ENCODE peak calls at places on chromosomes 16 and 17, in eight cellular contexts. One of them, this sample, is unnamed.

GRCh38 chr16:1781758-1782407 is 488 bp downstream of the SPSB3 start:
- DNase-seq in foreskin fibroblast: peak; percentile 60
- DNase-seq in vagina: no peak
- DNase-seq in cardiac muscle cell: peak; percentile 37
- DNase-seq in CD8-positive, alpha-beta T cell: no peak
- DNase-seq in kidney epithelial cell: no peak
- DNase-seq in A673: peak; percentile 22
- DNase-seq in mammary epithelial cell: peak; percentile 35
- DNase-seq in this sample: no peak

GRCh38 chr16:3960049-3960809 is 79.7 kb upstream of the CREBBP start:
- DNase-seq in vagina: no peak
- DNase-seq in mammary epithelial cell: peak; percentile 28
- DNase-seq in kidney epithelial cell: no peak
- DNase-seq in foreskin fibroblast: no peak
- DNase-seq in CD8-positive, alpha-beta T cell: no peak
- DNase-seq in A673: peak; percentile 61
- DNase-seq in cardiac muscle cell: no peak
- DNase-seq in this sample: no peak

GRCh38 chr16:3009568-3010390 is 2.9 kb upstream of the CLDN9 start:
- DNase-seq in mammary epithelial cell: peak; percentile 50
- DNase-seq in vagina: no peak
- DNase-seq in CD8-positive, alpha-beta T cell: no peak
- DNase-seq in kidney epithelial cell: no peak
- DNase-seq in foreskin fibroblast: peak; percentile 39
- DNase-seq in cardiac muscle cell: peak; percentile 88
- DNase-seq in A673: no peak
- DNase-seq in this sample: no peak

GRCh38 chr17:6823011-6823442 is 8.5 kb downstream of the TEKT1 start:
- DNase-seq in vagina: no peak
- DNase-seq in kidney epithelial cell: peak; percentile 32
- DNase-seq in CD8-positive, alpha-beta T cell: no peak
- DNase-seq in A673: no peak
- DNase-seq in foreskin fibroblast: peak; percentile 82
- DNase-seq in mammary epithelial cell: peak; percentile 86
- DNase-seq in cardiac muscle cell: no peak
- DNase-seq in this sample: peak; percentile 34

GRCh38 chr16:35743101-35743692 is 2283.8 kb downstream of the TP53TG3F start:
- DNase-seq in mammary epithelial cell: no peak
- DNase-seq in cardiac muscle cell: no peak
- DNase-seq in vagina: peak; percentile 64
- DNase-seq in CD8-positive, alpha-beta T cell: no peak
- DNase-seq in kidney epithelial cell: no peak
- DNase-seq in A673: no peak
- DNase-seq in foreskin fibroblast: no peak
- DNase-seq in this sample: no peak

GRCh38 chr16:29841631-29842030 is 21.4 kb downstream of the MVP start:
- DNase-seq in vagina: no peak
- DNase-seq in mammary epithelial cell: no peak
- DNase-seq in foreskin fibroblast: no peak
- DNase-seq in A673: no peak
- DNase-seq in CD8-positive, alpha-beta T cell: no peak
- DNase-seq in kidney epithelial cell: no peak
- DNase-seq in cardiac muscle cell: no peak
- DNase-seq in this sample: no peak

GRCh38 chr16:52283018-52283417 is 263.9 kb downstream of the TOX3 start:
- DNase-seq in A673: no peak
- DNase-seq in kidney epithelial cell: no peak
- DNase-seq in foreskin fibroblast: peak; percentile 8
- DNase-seq in mammary epithelial cell: peak; percentile 0
- DNase-seq in vagina: no peak
- DNase-seq in CD8-positive, alpha-beta T cell: no peak
- DNase-seq in cardiac muscle cell: no peak
- DNase-seq in this sample: peak; percentile 3

GRCh38 chr16:10906914-10907756 is 30.1 kb downstream of the CIITA start:
- DNase-seq in cardiac muscle cell: no peak
- DNase-seq in foreskin fibroblast: no peak
- DNase-seq in vagina: no peak
- DNase-seq in CD8-positive, alpha-beta T cell: no peak
- DNase-seq in mammary epithelial cell: no peak
- DNase-seq in kidney epithelial cell: no peak
- DNase-seq in A673: no peak
- DNase-seq in this sample: no peak

GRCh38 chr17:70006159-70006558 is 68.9 kb upstream of the KCNJ16 start:
- DNase-seq in mammary epithelial cell: no peak
- DNase-seq in CD8-positive, alpha-beta T cell: no peak
- DNase-seq in kidney epithelial cell: no peak
- DNase-seq in foreskin fibroblast: peak; percentile 44
- DNase-seq in vagina: no peak
- DNase-seq in cardiac muscle cell: no peak
- DNase-seq in A673: no peak
- DNase-seq in this sample: peak; percentile 23

GRCh38 chr16:88306860-88307545 is 75.8 kb upstream of the ZNF469 start:
- DNase-seq in CD8-positive, alpha-beta T cell: no peak
- DNase-seq in mammary epithelial cell: peak; percentile 68
- DNase-seq in A673: no peak
- DNase-seq in vagina: no peak
- DNase-seq in foreskin fibroblast: peak; percentile 96
- DNase-seq in kidney epithelial cell: peak; percentile 70
- DNase-seq in cardiac muscle cell: no peak
- DNase-seq in this sample: peak; percentile 97

GRCh38 chr16:81558444-81559175 is 114.0 kb downstream of the CMIP start:
- DNase-seq in vagina: no peak
- DNase-seq in kidney epithelial cell: no peak
- DNase-seq in A673: no peak
- DNase-seq in mammary epithelial cell: no peak
- DNase-seq in CD8-positive, alpha-beta T cell: no peak
- DNase-seq in cardiac muscle cell: no peak
- DNase-seq in foreskin fibroblast: no peak
- DNase-seq in this sample: no peak

GRCh38 chr16:64206877-64207276 is 915.0 kb downstream of the CDH11 start:
- DNase-seq in foreskin fibroblast: peak; percentile 3
- DNase-seq in kidney epithelial cell: no peak
- DNase-seq in mammary epithelial cell: no peak
- DNase-seq in cardiac muscle cell: no peak
- DNase-seq in CD8-positive, alpha-beta T cell: no peak
- DNase-seq in A673: peak; percentile 78
- DNase-seq in vagina: no peak
- DNase-seq in this sample: no peak

GRCh38 chr16:2482181-2483107 is 7.5 kb downstream of the TBC1D24 start:
- DNase-seq in A673: no peak
- DNase-seq in kidney epithelial cell: no peak
- DNase-seq in mammary epithelial cell: peak; percentile 43
- DNase-seq in foreskin fibroblast: peak; percentile 88
- DNase-seq in vagina: no peak
- DNase-seq in cardiac muscle cell: no peak
- DNase-seq in CD8-positive, alpha-beta T cell: no peak
- DNase-seq in this sample: no peak

GRCh38 chr17:38452719-38453118 is 24.5 kb downstream of the ARHGAP23 start:
- DNase-seq in vagina: no peak
- DNase-seq in mammary epithelial cell: no peak
- DNase-seq in CD8-positive, alpha-beta T cell: no peak
- DNase-seq in kidney epithelial cell: no peak
- DNase-seq in foreskin fibroblast: no peak
- DNase-seq in cardiac muscle cell: no peak
- DNase-seq in A673: no peak
- DNase-seq in this sample: no peak

GRCh38 chr17:38456031-38456815 is 28.0 kb downstream of the ARHGAP23 start:
- DNase-seq in cardiac muscle cell: no peak
- DNase-seq in vagina: no peak
- DNase-seq in mammary epithelial cell: no peak
- DNase-seq in kidney epithelial cell: no peak
- DNase-seq in A673: no peak
- DNase-seq in CD8-positive, alpha-beta T cell: no peak
- DNase-seq in foreskin fibroblast: no peak
- DNase-seq in this sample: no peak

GRCh38 chr17:38455288-38455915 is 27.1 kb downstream of the ARHGAP23 start:
- DNase-seq in CD8-positive, alpha-beta T cell: no peak
- DNase-seq in A673: no peak
- DNase-seq in foreskin fibroblast: no peak
- DNase-seq in kidney epithelial cell: no peak
- DNase-seq in mammary epithelial cell: no peak
- DNase-seq in vagina: no peak
- DNase-seq in cardiac muscle cell: peak; percentile 38
- DNase-seq in this sample: no peak

GRCh38 chr17:38453951-38454421 is 25.7 kb downstream of the ARHGAP23 start:
- DNase-seq in A673: peak; percentile 32
- DNase-seq in mammary epithelial cell: no peak
- DNase-seq in foreskin fibroblast: peak; percentile 83
- DNase-seq in CD8-positive, alpha-beta T cell: no peak
- DNase-seq in kidney epithelial cell: no peak
- DNase-seq in vagina: no peak
- DNase-seq in cardiac muscle cell: no peak
- DNase-seq in this sample: peak; percentile 52

DNA sequence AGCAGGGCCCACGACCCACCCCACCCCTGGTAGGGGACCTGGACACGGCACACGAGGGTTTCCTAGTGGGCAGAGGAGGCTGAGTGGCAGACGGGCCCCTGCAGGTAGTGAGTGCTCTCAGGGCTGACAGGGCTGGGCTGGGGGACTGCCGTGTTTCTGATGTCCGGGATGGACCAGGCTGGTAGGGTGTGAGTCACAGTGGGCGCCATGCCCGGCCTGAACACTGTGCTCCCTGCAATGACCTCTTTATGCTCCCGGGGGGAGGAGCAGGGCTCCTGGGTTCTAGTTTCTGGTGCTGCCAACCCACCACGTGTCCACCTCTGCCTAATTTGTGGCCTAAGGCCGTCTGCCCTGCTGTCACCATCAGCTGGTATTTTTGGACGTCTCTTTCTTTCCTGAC is 26.3 kb downstream of the ARHGAP23 start:
- DNase-seq in foreskin fibroblast: peak; percentile 95
- DNase-seq in kidney epithelial cell: no peak
- DNase-seq in A673: no peak
- DNase-seq in mammary epithelial cell: peak; percentile 75
- DNase-seq in vagina: no peak
- DNase-seq in cardiac muscle cell: no peak
- DNase-seq in CD8-positive, alpha-beta T cell: no peak
- DNase-seq in this sample: peak; percentile 77
- H3K4me3 ChIP-seq in foreskin fibroblast: peak overlapping the region; percentile 80
- H3K4me3 ChIP-seq in kidney epithelial cell: peak overlapping the region; percentile 50
- H3K4me3 ChIP-seq in A673: peak overlapping the region; percentile 37
- H3K4me3 ChIP-seq in mammary epithelial cell: peak overlapping the region; percentile 60
- H3K4me3 ChIP-seq in vagina: peak overlapping the region; percentile 60
- H3K4me3 ChIP-seq in cardiac muscle cell: no peak overlapping the region
- H3K4me3 ChIP-seq in CD8-positive, alpha-beta T cell: no peak overlapping the region
- H3K4me3 ChIP-seq in this sample: peak overlapping the region; percentile 49

DNA sequence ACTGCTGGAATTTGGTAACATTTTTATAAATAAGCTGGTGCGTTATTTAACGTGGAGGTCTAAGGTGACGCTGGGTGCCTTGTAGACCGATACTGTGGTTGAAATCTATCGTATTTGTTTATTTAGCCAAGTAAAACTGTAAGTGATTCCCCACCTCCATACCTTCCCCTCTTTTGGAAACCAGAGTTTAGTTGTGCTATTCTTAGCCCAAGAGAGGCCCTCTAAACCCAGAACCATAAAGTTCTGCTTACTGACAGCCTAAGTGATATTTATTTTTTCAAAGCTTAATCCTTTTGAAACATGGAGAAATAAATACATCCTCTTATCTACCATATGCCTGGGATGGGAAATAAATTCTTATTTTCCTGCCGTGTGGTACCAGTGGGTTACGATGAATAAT is 744.6 kb downstream of the WWOX start:
- DNase-seq in cardiac muscle cell: no peak
- DNase-seq in vagina: no peak
- DNase-seq in mammary epithelial cell: no peak
- DNase-seq in CD8-positive, alpha-beta T cell: no peak
- DNase-seq in foreskin fibroblast: no peak
- DNase-seq in kidney epithelial cell: no peak
- DNase-seq in A673: no peak
- DNase-seq in this sample: no peak
- TF ChIP-seq CTCF in cardiac muscle cell: no peak
- TF ChIP-seq CTCF in vagina: no peak
- TF ChIP-seq CTCF in mammary epithelial cell: no peak
- TF ChIP-seq CTCF in CD8-positive, alpha-beta T cell: no peak
- TF ChIP-seq CTCF in foreskin fibroblast: no peak
- TF ChIP-seq CTCF in kidney epithelial cell: no peak
- TF ChIP-seq CTCF in A673: no peak
- TF ChIP-seq CTCF in this sample: no peak

DNA sequence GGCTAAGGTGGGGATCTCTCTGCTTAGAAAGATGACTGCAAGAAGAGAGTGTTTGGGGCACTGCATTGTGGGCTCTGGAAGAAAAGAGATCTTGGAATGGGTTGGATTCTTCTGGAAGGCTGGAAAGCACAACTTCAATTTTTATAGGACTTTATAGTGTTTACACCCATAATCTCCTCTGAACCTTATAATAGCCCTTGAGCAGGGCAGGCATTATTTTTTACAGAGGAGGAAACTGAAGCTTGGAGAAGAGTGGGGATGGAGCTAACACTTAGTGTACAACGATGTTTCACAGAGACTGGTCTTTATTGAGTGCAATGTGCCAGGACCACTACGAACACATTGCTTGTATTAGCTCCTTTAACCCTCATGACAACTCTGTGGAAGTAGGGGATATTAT is 10.4 kb downstream of the TNS4 start:
- DNase-seq in mammary epithelial cell: no peak
- DNase-seq in foreskin fibroblast: no peak
- DNase-seq in CD8-positive, alpha-beta T cell: no peak
- DNase-seq in vagina: no peak
- DNase-seq in cardiac muscle cell: no peak
- DNase-seq in A673: no peak
- DNase-seq in kidney epithelial cell: no peak
- DNase-seq in this sample: no peak
- H3K4me3 ChIP-seq in mammary epithelial cell: no peak overlapping the region
- H3K4me3 ChIP-seq in foreskin fibroblast: no peak overlapping the region
- H3K4me3 ChIP-seq in CD8-positive, alpha-beta T cell: no peak overlapping the region
- H3K4me3 ChIP-seq in vagina: no peak overlapping the region
- H3K4me3 ChIP-seq in cardiac muscle cell: no peak overlapping the region
- H3K4me3 ChIP-seq in A673: no peak overlapping the region
- H3K4me3 ChIP-seq in kidney epithelial cell: no peak overlapping the region
- H3K4me3 ChIP-seq in this sample: no peak overlapping the region

GRCh38 chr17:35978346-35978745 is 3.0 kb downstream of the CCL16 start:
- DNase-seq in kidney epithelial cell: no peak
- DNase-seq in A673: no peak
- DNase-seq in cardiac muscle cell: no peak
- DNase-seq in CD8-positive, alpha-beta T cell: no peak
- DNase-seq in vagina: peak; percentile 3
- DNase-seq in mammary epithelial cell: no peak
- DNase-seq in foreskin fibroblast: no peak
- DNase-seq in this sample: no peak

GRCh38 chr17:35982409-35983191 is 1.3 kb upstream of the CCL16 start:
- DNase-seq in vagina: no peak
- DNase-seq in kidney epithelial cell: no peak
- DNase-seq in A673: no peak
- DNase-seq in cardiac muscle cell: no peak
- DNase-seq in foreskin fibroblast: no peak
- DNase-seq in CD8-positive, alpha-beta T cell: no peak
- DNase-seq in mammary epithelial cell: no peak
- DNase-seq in this sample: no peak

GRCh38 chr17:35984140-35984539 is 2.4 kb downstream of the CCL14 start:
- DNase-seq in kidney epithelial cell: no peak
- DNase-seq in mammary epithelial cell: no peak
- DNase-seq in CD8-positive, alpha-beta T cell: no peak
- DNase-seq in vagina: no peak
- DNase-seq in A673: no peak
- DNase-seq in foreskin fibroblast: no peak
- DNase-seq in cardiac muscle cell: no peak
- DNase-seq in this sample: no peak

GRCh38 chr17:35981246-35981645 is at the start of gene CCL16:
- DNase-seq in cardiac muscle cell: no peak
- DNase-seq in kidney epithelial cell: no peak
- DNase-seq in foreskin fibroblast: no peak
- DNase-seq in A673: no peak
- DNase-seq in mammary epithelial cell: no peak
- DNase-seq in vagina: no peak
- DNase-seq in CD8-positive, alpha-beta T cell: no peak
- DNase-seq in this sample: no peak

GRCh38 chr17:35981908-35982330 is 622 bp upstream of the CCL16 start:
- DNase-seq in kidney epithelial cell: no peak
- DNase-seq in vagina: no peak
- DNase-seq in mammary epithelial cell: no peak
- DNase-seq in foreskin fibroblast: no peak
- DNase-seq in CD8-positive, alpha-beta T cell: no peak
- DNase-seq in A673: no peak
- DNase-seq in cardiac muscle cell: no peak
- DNase-seq in this sample: no peak
- TF ChIP-seq CTCF in kidney epithelial cell: no peak
- TF ChIP-seq CTCF in vagina: no peak
- TF ChIP-seq CTCF in mammary epithelial cell: no peak
- TF ChIP-seq CTCF in foreskin fibroblast: no peak
- TF ChIP-seq CTCF in CD8-positive, alpha-beta T cell: no peak
- TF ChIP-seq CTCF in A673: no peak
- TF ChIP-seq CTCF in cardiac muscle cell: no peak
- TF ChIP-seq CTCF in this sample: no peak

This sample was measured in astrocyte of the spinal cord.